ENCODE peak calls at places on chromosomes 3 and 15, in eight cellular contexts. I is HepG2, J is MM.1S, F is GM23248, P is fibroblast of lung, V is keratinocyte, M is PC-3, Y is hepatocyte. A is an unnamed sample. For H3K4me1, the result is how much of the 10 kb centered on the place peaks cover.

GRCh38 chr3:4956743-4957142 is 22.5 kb upstream of the BHLHE40 start:
- DNase-seq in I (no peak), J (no peak), F (no peak), P (no peak), V (no peak), M (no peak), Y (no peak), A (no peak)

GRCh38 chr3:179260949-179261765 is 10.2 kb upstream of the KCNMB3 start:
- DNase-seq in I (peak), J (peak), F (peak), P (peak), V (no peak), M (peak), Y (peak), A (peak)

GRCh38 chr3:73026702-73027101 is 30.1 kb downstream of the PPP4R2 start:
- DNase-seq in I (no peak), J (no peak), F (no peak), P (no peak), V (no peak), M (no peak), Y (no peak), A (no peak)

GRCh38 chr3:14423197-14423743 is 20.9 kb downstream of the SLC6A6 start:
- DNase-seq in I (peak), J (no peak), F (peak), P (no peak), V (no peak), M (peak), Y (peak), A (no peak)

GRCh38 chr3:196661400-196661799 is 21.9 kb downstream of the NRROS start:
- DNase-seq in I (no peak), J (no peak), F (no peak), P (no peak), V (no peak), M (no peak), Y (no peak), A (no peak)

GRCh38 chr3:41808152-41808551 is 153.8 kb downstream of the ULK4 start:
- DNase-seq in I (no peak), J (no peak), F (peak), P (peak), V (no peak), M (peak), Y (peak), A (no peak)

GRCh38 chr15:31867536-31868442 is 162.5 kb upstream of the CHRNA7 start:
- DNase-seq in I (peak), J (peak), F (peak), P (peak), V (no peak), M (peak), Y (peak), A (peak)

GRCh38 chr3:19149388-19149787 is 1.1 kb downstream of the KCNH8 start:
- DNase-seq in I (no peak), J (peak), F (peak), P (peak), V (no peak), M (peak), Y (peak), A (peak)

GRCh38 chr3:24487325-24488242 is 7.1 kb downstream of the THRB start:
- DNase-seq in I (no peak), J (no peak), F (no peak), P (no peak), V (no peak), M (no peak), Y (no peak), A (no peak)

GRCh38 chr15:67838789-67839332 is 984 bp downstream of the RNU6-1 start:
- DNase-seq in I (peak), J (no peak), F (peak), P (peak), V (no peak), M (peak), Y (peak), A (peak)

GRCh38 chr3:3170998-3171397 is 8.5 kb downstream of the CRBN start:
- DNase-seq in I (no peak), J (peak), F (peak), P (peak), V (no peak), M (peak), Y (peak), A (peak)

GRCh38 chr3:102750322-102750721 is 315.5 kb downstream of the ZPLD1 start:
- DNase-seq in I (no peak), J (no peak), F (no peak), P (no peak), V (no peak), M (no peak), Y (no peak), A (no peak)

GRCh38 chr15:48946088-48946839 is 17.5 kb downstream of the SHC4 start:
- DNase-seq in I (no peak), J (no peak), F (peak), P (peak), V (peak), M (peak), Y (peak), A (no peak)

GRCh38 chr3:178787960-178788359 is 251.7 kb downstream of the KCNMB2 start:
- DNase-seq in I (no peak), J (no peak), F (no peak), P (no peak), V (no peak), M (no peak), Y (no peak), A (no peak)

GRCh38 chr3:157125101-157125500 is 34.8 kb downstream of the CCNL1 start:
- DNase-seq in I (no peak), J (no peak), F (no peak), P (no peak), V (no peak), M (peak), Y (no peak), A (no peak)

GRCh38 chr15:101171954-101172353 is 79.9 kb downstream of the CHSY1 start:
- DNase-seq in I (no peak), J (no peak), F (no peak), P (no peak), V (no peak), M (no peak), Y (no peak), A (peak)

GRCh38 chr3:68972358-68972979 is 40.1 kb upstream of the TAFA4 start:
- DNase-seq in I (peak), J (peak), F (peak), P (peak), V (no peak), M (peak), Y (peak), A (peak)

GRCh38 chr3:10140996-10141546 is 507 bp upstream of the VHL start:
- DNase-seq in I (no peak), J (no peak), F (no peak), P (peak), V (no peak), M (no peak), Y (no peak), A (no peak)

GRCh38 chr3:12421132-12421531 is 63.1 kb upstream of the TSEN2 start:
- DNase-seq in I (no peak), J (no peak), F (no peak), P (no peak), V (no peak), M (no peak), Y (no peak), A (no peak)

GRCh38 chr3:189780556-189781270 is 149.5 kb downstream of the TP63 start:
- DNase-seq in I (no peak), J (no peak), F (no peak), P (no peak), V (no peak), M (no peak), Y (no peak), A (no peak)

GRCh38 chr3:171328419-171329082 is 131.7 kb downstream of the TNIK start:
- DNase-seq in I (peak), J (no peak), F (peak), P (peak), V (no peak), M (peak), Y (no peak), A (peak)

GRCh38 chr3:63746211-63746610 is 72.9 kb upstream of the C3orf49 start:
- DNase-seq in I (no peak), J (no peak), F (no peak), P (no peak), V (no peak), M (no peak), Y (no peak), A (no peak)

GRCh38 chr3:71784201-71784913 is 591 bp downstream of the PROK2 start:
- DNase-seq in I (no peak), J (no peak), F (no peak), P (no peak), V (no peak), M (no peak), Y (no peak), A (no peak)

GRCh38 chr3:173249457-173249856 is 108.4 kb upstream of the SPATA16 start:
- DNase-seq in I (no peak), J (no peak), F (no peak), P (no peak), V (no peak), M (no peak), Y (no peak), A (no peak)

GRCh38 chr3:34584971-34585370 is 786.5 kb downstream of the PDCD6IP start:
- DNase-seq in I (no peak), J (no peak), F (no peak), P (no peak), V (no peak), M (no peak), Y (no peak), A (no peak)

GRCh38 chr15:82143390-82144047 is 97.7 kb upstream of the MEX3B start:
- DNase-seq in I (no peak), J (no peak), F (no peak), P (no peak), V (no peak), M (no peak), Y (no peak), A (no peak)

GRCh38 chr15:100278596-100279380 is 63.0 kb downstream of the ADAMTS17 start:
- DNase-seq in I (no peak), J (no peak), F (no peak), P (no peak), V (no peak), M (no peak), Y (no peak), A (no peak)

GRCh38 chr15:48657891-48658591 is 12.5 kb upstream of the FBN1 start:
- DNase-seq in I (no peak), J (no peak), F (peak), P (peak), V (no peak), M (no peak), Y (no peak), A (no peak)

GRCh38 chr3:45596290-45596791 is 1.8 kb downstream of the LIMD1 start:
- DNase-seq in I (no peak), J (peak), F (no peak), P (no peak), V (no peak), M (peak), Y (no peak), A (no peak)

GRCh38 chr15:95591886-95592285 is 738.6 kb upstream of the NR2F2 start:
- DNase-seq in I (no peak), J (no peak), F (no peak), P (no peak), V (no peak), M (no peak), Y (no peak), A (no peak)

GRCh38 chr3:161305095-161305991 is 66.0 kb downstream of the SPTSSB start:
- DNase-seq in I (no peak), J (peak), F (peak), P (peak), V (no peak), M (peak), Y (peak), A (peak)

GRCh38 chr15:71002321-71002720 is 109.7 kb downstream of the LRRC49 start:
- DNase-seq in I (no peak), J (peak), F (peak), P (peak), V (no peak), M (no peak), Y (no peak), A (no peak)

GRCh38 chr15:41254560-41254959 is 23.5 kb downstream of the CHP1 start:
- DNase-seq in I (no peak), J (no peak), F (no peak), P (no peak), V (no peak), M (no peak), Y (no peak), A (no peak)
- H3K4me1 ChIP-seq in I (half or more), J (under half), F (under half), P (under half), V (under half), M (under half), Y (under half), A (under half)

DNA sequence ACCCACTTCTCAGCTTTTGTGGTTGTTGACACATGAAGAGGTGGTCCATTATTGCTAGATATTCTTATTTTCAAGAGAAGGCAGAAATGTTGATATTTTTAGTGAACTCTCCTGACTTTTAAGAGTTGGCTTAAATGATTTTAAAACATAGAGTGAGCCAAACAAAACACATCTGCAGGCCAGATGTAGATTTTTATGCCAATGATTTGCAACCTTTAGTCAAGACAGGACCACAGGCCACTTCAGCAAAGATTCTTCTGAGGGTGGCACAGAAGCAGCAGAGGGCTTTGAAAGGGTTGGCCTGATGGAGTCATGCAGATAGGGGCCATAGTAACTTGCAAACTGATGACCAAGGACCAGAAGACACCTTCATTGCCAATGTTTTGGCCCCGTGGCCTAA is 276.5 kb upstream of the P2RY1 start:
- DNase-seq in I (no peak), J (no peak), F (no peak), P (peak), V (no peak), M (no peak), Y (no peak), A (no peak)
- H3K27ac ChIP-seq in I (no peak), J (no peak), F (no peak), P (no peak), V (no peak), M (no peak), Y (no peak), A (no peak)

GRCh38 chr15:52803543-52804306 is 13.6 kb upstream of the ONECUT1 start:
- DNase-seq in I (no peak), J (peak), F (no peak), P (no peak), V (no peak), M (no peak), Y (no peak), A (no peak)
- TF ChIP-seq EZH2 in I (peak), J (no peak), F (peak), P (peak), V (peak), M (no peak), Y (peak), A (peak)

GRCh38 chr15:78878356-78878755 is 5.7 kb downstream of the MORF4L1 start:
- DNase-seq in I (no peak), J (no peak), F (peak), P (peak), V (no peak), M (no peak), Y (no peak), A (no peak)
- H3K4me1 ChIP-seq in I (half or more), J (under half), F (half or more), P (under half), V (under half), M (under half), Y (under half), A (under half)

GRCh38 chr15:98785796-98786581 is 137.7 kb downstream of the IGF1R start:
- DNase-seq in I (peak), J (no peak), F (no peak), P (no peak), V (no peak), M (no peak), Y (peak), A (peak)
- H3K27ac ChIP-seq in I (peak), J (no peak), F (no peak), P (no peak), V (no peak), M (no peak), Y (peak), A (peak)